ENCODE peak calls at places on chromosome 18, in six cellular contexts. L, Q, K, G, H and U are unnamed samples.

GRCh38 chr18:8730080-8730827 is 24.9 kb downstream of the MTCL1 start:
- DNase-seq in Q (peak; percentile 49), H (peak; percentile 67), L (no peak), G (no peak), K (peak; percentile 91), U (peak; percentile 57)

GRCh38 chr18:1357724-1358123 is 453.1 kb downstream of the ADCYAP1 start:
- DNase-seq in H (no peak), K (no peak), L (no peak), Q (no peak), G (no peak), U (no peak)

GRCh38 chr18:45361148-45361851 is 254.0 kb upstream of the SLC14A2 start:
- DNase-seq in Q (peak; percentile 28), K (no peak), L (no peak), H (no peak), G (no peak), U (no peak)

GRCh38 chr18:63152791-63153190 is 166.8 kb downstream of the BCL2 start:
- DNase-seq in Q (no peak), H (no peak), L (no peak), G (no peak), K (no peak), U (no peak)

GRCh38 chr18:43012951-43013350 is 102.5 kb downstream of the RIT2 start:
- DNase-seq in K (no peak), Q (no peak), L (no peak), H (no peak), G (no peak), U (no peak)

GRCh38 chr18:47809420-47809819 is 121.0 kb downstream of the SMAD2 start:
- DNase-seq in G (no peak), L (no peak), K (no peak), H (no peak), Q (no peak), U (no peak)

GRCh38 chr18:38368886-38369285 is 803.3 kb upstream of the CELF4 start:
- DNase-seq in K (no peak), Q (no peak), G (no peak), L (no peak), H (no peak), U (no peak)

GRCh38 chr18:9417081-9417841 is 58.1 kb upstream of the RALBP1 start:
- DNase-seq in H (no peak), L (peak; percentile 83), Q (peak; percentile 39), K (no peak), G (no peak), U (peak; percentile 26)

GRCh38 chr18:73662440-73662839 is 485.2 kb downstream of the FBXO15 start:
- DNase-seq in Q (no peak), K (no peak), L (no peak), H (no peak), G (no peak), U (no peak)

GRCh38 chr18:60067426-60068210 is 167.8 kb downstream of the PMAIP1 start:
- DNase-seq in H (no peak), K (no peak), L (no peak), Q (no peak), G (no peak), U (no peak)

GRCh38 chr18:31954349-31954748 is 11.4 kb upstream of the TRAPPC8 start:
- DNase-seq in K (peak; percentile 79), Q (peak; percentile 27), H (peak; percentile 79), G (no peak), L (no peak), U (peak; percentile 2)

GRCh38 chr18:31952223-31952622 is 9.3 kb upstream of the TRAPPC8 start:
- DNase-seq in G (no peak), H (no peak), Q (no peak), K (no peak), L (no peak), U (no peak)

GRCh38 chr18:31946305-31947046 is 3.5 kb upstream of the TRAPPC8 start:
- DNase-seq in H (no peak), G (no peak), Q (no peak), L (no peak), K (no peak), U (no peak)

GRCh38 chr18:31950620-31951019 is 7.7 kb upstream of the TRAPPC8 start:
- DNase-seq in K (no peak), L (no peak), G (no peak), H (no peak), Q (no peak), U (no peak)
- H3K27ac ChIP-seq in K (no peak overlapping the region), L (no peak overlapping the region), G (no peak overlapping the region), H (no peak overlapping the region), Q (no peak overlapping the region), U (no peak overlapping the region)

GRCh38 chr18:33184918-33185317 is 255.6 kb downstream of the CCDC178 start:
- DNase-seq in G (no peak), K (no peak), Q (no peak), L (no peak), H (no peak), U (no peak)
- TF ChIP-seq CTCF in G (no peak), K (no peak), Q (no peak), L (no peak), H (no peak), U (no peak)

GRCh38 chr18:22676423-22676822 is 256.7 kb upstream of the RBBP8 start:
- DNase-seq in H (no peak), K (no peak), G (no peak), L (no peak), Q (no peak), U (no peak)
- H3K27ac ChIP-seq in H (no peak overlapping the region), K (no peak overlapping the region), G (no peak overlapping the region), L (no peak overlapping the region), Q (no peak overlapping the region), U (no peak overlapping the region)

GRCh38 chr18:32669549-32670165 is 103.2 kb downstream of the KLHL14 start:
- DNase-seq in H (no peak), K (peak; percentile 9), G (no peak), L (no peak), Q (no peak), U (no peak)
- TF ChIP-seq CTCF in H (no peak), K (peak; percentile 45), G (no peak), L (no peak), Q (no peak), U (no peak)

GRCh38 chr18:35443847-35444246 is 53.9 kb downstream of the INO80C start:
- DNase-seq in G (no peak), L (no peak), H (no peak), Q (no peak), K (no peak), U (no peak)

GRCh38 chr18:35444636-35445035 is 53.1 kb downstream of the INO80C start:
- DNase-seq in G (no peak), Q (no peak), K (no peak), L (no peak), H (no peak), U (no peak)

GRCh38 chr18:35443434-35443833 is 54.3 kb downstream of the INO80C start:
- DNase-seq in Q (no peak), H (no peak), G (no peak), L (no peak), K (no peak), U (no peak)

GRCh38 chr18:35441857-35442595 is 55.7 kb downstream of the INO80C start:
- DNase-seq in H (no peak), L (no peak), K (no peak), Q (no peak), G (no peak), U (peak; percentile 18)

GRCh38 chr18:35442701-35443100 is 55.1 kb downstream of the INO80C start:
- DNase-seq in K (no peak), L (no peak), Q (no peak), G (no peak), H (no peak), U (no peak)
- H3K27ac ChIP-seq in K (no peak overlapping the region), L (no peak overlapping the region), Q (no peak overlapping the region), G (no peak overlapping the region), H (no peak overlapping the region), U (no peak overlapping the region)

DNA sequence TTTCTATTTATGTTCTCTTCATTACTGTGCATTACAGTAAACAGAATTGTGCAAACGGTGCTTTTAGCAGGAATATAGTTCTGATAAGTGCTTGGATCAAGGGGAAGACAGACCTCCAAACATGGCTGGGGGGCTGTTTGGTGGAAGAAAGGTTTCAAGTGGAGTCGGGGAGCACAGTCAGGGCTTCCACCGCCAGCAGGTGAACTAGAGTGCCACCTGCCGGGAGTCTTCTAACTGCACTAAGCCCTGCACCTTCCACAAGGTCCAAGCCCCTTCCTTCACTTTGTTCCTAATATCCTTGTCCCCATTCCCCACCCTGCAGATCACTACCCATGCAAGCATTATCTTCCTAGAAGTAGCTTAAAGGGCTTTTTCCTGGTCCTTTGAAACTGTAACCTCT is 11.1 kb downstream of the ONECUT2 start:
- DNase-seq in H (no peak), G (no peak), Q (no peak), K (peak; percentile 31), L (peak; percentile 12), U (no peak)
- TF ChIP-seq CTCF in H (peak; percentile 43), G (no peak), Q (peak; percentile 34), K (peak; percentile 85), L (peak; percentile 6), U (peak; percentile 49)

GRCh38 chr18:79327199-79327545 is 68.6 kb upstream of the NFATC1 start:
- DNase-seq in Q (no peak), K (no peak), G (no peak), L (no peak), H (no peak), U (no peak)

GRCh38 chr18:79320216-79320615 is 75.5 kb upstream of the NFATC1 start:
- DNase-seq in K (no peak), G (no peak), H (no peak), L (no peak), Q (no peak), U (no peak)

GRCh38 chr18:79326413-79327198 is 69.1 kb upstream of the NFATC1 start:
- DNase-seq in Q (no peak), G (no peak), K (no peak), H (no peak), L (no peak), U (no peak)

GRCh38 chr18:79321625-79322024 is 74.1 kb upstream of the NFATC1 start:
- DNase-seq in L (no peak), G (no peak), Q (no peak), H (no peak), K (no peak), U (no peak)

GRCh38 chr18:79323471-79323870 is 72.3 kb upstream of the NFATC1 start:
- DNase-seq in H (no peak), L (no peak), K (no peak), Q (no peak), G (no peak), U (no peak)
- H3K27ac ChIP-seq in H (no peak overlapping the region), L (no peak overlapping the region), K (no peak overlapping the region), Q (no peak overlapping the region), G (no peak overlapping the region), U (no peak overlapping the region)